ENCODE peak calls at places on chromosome 3, in nine cellular contexts. One of them, this sample, is unnamed.

GRCh38 chr3:10702961-10703740 is 112.9 kb upstream of the SLC6A11 start:
- DNase-seq in mucosa of descending colon: peak; percentile 12
- DNase-seq in mesenchymal stem cell: no peak
- DNase-seq in fibroblast of pulmonary artery: no peak
- DNase-seq in IMR-90: no peak
- DNase-seq in progenitor cell of endocrine pancreas: peak; percentile 37
- DNase-seq in aorta: no peak
- DNase-seq in heart right ventricle: no peak
- DNase-seq in mucosa of gallbladder: no peak
- DNase-seq in this sample: no peak

GRCh38 chr3:55647086-55647485 is 160.0 kb upstream of the WNT5A start:
- DNase-seq in mucosa of descending colon: no peak
- DNase-seq in mesenchymal stem cell: no peak
- DNase-seq in fibroblast of pulmonary artery: no peak
- DNase-seq in IMR-90: no peak
- DNase-seq in progenitor cell of endocrine pancreas: no peak
- DNase-seq in aorta: no peak
- DNase-seq in heart right ventricle: no peak
- DNase-seq in mucosa of gallbladder: no peak
- DNase-seq in this sample: no peak

GRCh38 chr3:100159564-100160153 is 45.4 kb upstream of the FILIP1L start:
- DNase-seq in mucosa of descending colon: no peak
- DNase-seq in mesenchymal stem cell: peak; percentile 49
- DNase-seq in fibroblast of pulmonary artery: peak; percentile 77
- DNase-seq in IMR-90: peak; percentile 84
- DNase-seq in progenitor cell of endocrine pancreas: no peak
- DNase-seq in aorta: no peak
- DNase-seq in heart right ventricle: no peak
- DNase-seq in mucosa of gallbladder: no peak
- DNase-seq in this sample: no peak

GRCh38 chr3:73399106-73399505 is 225.6 kb downstream of the PDZRN3 start:
- DNase-seq in mucosa of descending colon: no peak
- DNase-seq in mesenchymal stem cell: peak; percentile 58
- DNase-seq in fibroblast of pulmonary artery: peak; percentile 38
- DNase-seq in IMR-90: peak; percentile 60
- DNase-seq in progenitor cell of endocrine pancreas: no peak
- DNase-seq in aorta: no peak
- DNase-seq in heart right ventricle: no peak
- DNase-seq in mucosa of gallbladder: no peak
- DNase-seq in this sample: no peak

GRCh38 chr3:9316881-9317341 is 45.9 kb upstream of the THUMPD3 start:
- DNase-seq in mucosa of descending colon: peak; percentile 28
- DNase-seq in mesenchymal stem cell: peak; percentile 52
- DNase-seq in fibroblast of pulmonary artery: peak; percentile 75
- DNase-seq in IMR-90: peak; percentile 56
- DNase-seq in progenitor cell of endocrine pancreas: no peak
- DNase-seq in aorta: no peak
- DNase-seq in heart right ventricle: no peak
- DNase-seq in mucosa of gallbladder: no peak
- DNase-seq in this sample: no peak

GRCh38 chr3:119588112-119588511 is 8.8 kb downstream of the ADPRH start:
- DNase-seq in mucosa of descending colon: peak; percentile 64
- DNase-seq in mesenchymal stem cell: no peak
- DNase-seq in fibroblast of pulmonary artery: no peak
- DNase-seq in IMR-90: no peak
- DNase-seq in progenitor cell of endocrine pancreas: no peak
- DNase-seq in aorta: peak; percentile 78
- DNase-seq in heart right ventricle: peak; percentile 45
- DNase-seq in mucosa of gallbladder: peak; percentile 61
- DNase-seq in this sample: peak; percentile 87

GRCh38 chr3:125142418-125142778 is 70.2 kb downstream of the SLC12A8 start:
- DNase-seq in mucosa of descending colon: no peak
- DNase-seq in mesenchymal stem cell: no peak
- DNase-seq in fibroblast of pulmonary artery: no peak
- DNase-seq in IMR-90: no peak
- DNase-seq in progenitor cell of endocrine pancreas: no peak
- DNase-seq in aorta: no peak
- DNase-seq in heart right ventricle: no peak
- DNase-seq in mucosa of gallbladder: no peak
- DNase-seq in this sample: peak; percentile 67

GRCh38 chr3:51968175-51968681 is 974 bp upstream of the PCBP4 start:
- DNase-seq in mucosa of descending colon: no peak
- DNase-seq in mesenchymal stem cell: no peak
- DNase-seq in fibroblast of pulmonary artery: peak; percentile 16
- DNase-seq in IMR-90: peak; percentile 18
- DNase-seq in progenitor cell of endocrine pancreas: peak; percentile 50
- DNase-seq in aorta: no peak
- DNase-seq in heart right ventricle: no peak
- DNase-seq in mucosa of gallbladder: no peak
- DNase-seq in this sample: no peak

GRCh38 chr3:13880811-13881156 is 913 bp upstream of the WNT7A start:
- DNase-seq in mucosa of descending colon: no peak
- DNase-seq in mesenchymal stem cell: no peak
- DNase-seq in fibroblast of pulmonary artery: no peak
- DNase-seq in IMR-90: no peak
- DNase-seq in progenitor cell of endocrine pancreas: no peak
- DNase-seq in aorta: no peak
- DNase-seq in heart right ventricle: no peak
- DNase-seq in mucosa of gallbladder: no peak
- DNase-seq in this sample: peak; percentile 63

GRCh38 chr3:31029756-31030155 is 135.3 kb upstream of the GADL1 start:
- DNase-seq in mucosa of descending colon: no peak
- DNase-seq in mesenchymal stem cell: no peak
- DNase-seq in fibroblast of pulmonary artery: no peak
- DNase-seq in IMR-90: no peak
- DNase-seq in progenitor cell of endocrine pancreas: no peak
- DNase-seq in aorta: no peak
- DNase-seq in heart right ventricle: no peak
- DNase-seq in mucosa of gallbladder: no peak
- DNase-seq in this sample: no peak

GRCh38 chr3:83498617-83499016 is 1460.2 kb upstream of the CADM2 start:
- DNase-seq in mucosa of descending colon: no peak
- DNase-seq in mesenchymal stem cell: no peak
- DNase-seq in fibroblast of pulmonary artery: no peak
- DNase-seq in IMR-90: no peak
- DNase-seq in progenitor cell of endocrine pancreas: no peak
- DNase-seq in aorta: no peak
- DNase-seq in heart right ventricle: no peak
- DNase-seq in mucosa of gallbladder: no peak
- DNase-seq in this sample: no peak

GRCh38 chr3:61200255-61200654 is 51.0 kb downstream of the FHIT start:
- DNase-seq in mucosa of descending colon: no peak
- DNase-seq in mesenchymal stem cell: no peak
- DNase-seq in fibroblast of pulmonary artery: no peak
- DNase-seq in IMR-90: no peak
- DNase-seq in progenitor cell of endocrine pancreas: no peak
- DNase-seq in aorta: no peak
- DNase-seq in heart right ventricle: no peak
- DNase-seq in mucosa of gallbladder: no peak
- DNase-seq in this sample: no peak

GRCh38 chr3:151395806-151396205 is 11.3 kb upstream of the P2RY12 start:
- DNase-seq in mucosa of descending colon: no peak
- DNase-seq in mesenchymal stem cell: peak; percentile 82
- DNase-seq in fibroblast of pulmonary artery: peak; percentile 25
- DNase-seq in IMR-90: peak; percentile 82
- DNase-seq in progenitor cell of endocrine pancreas: no peak
- DNase-seq in aorta: no peak
- DNase-seq in heart right ventricle: no peak
- DNase-seq in mucosa of gallbladder: no peak
- DNase-seq in this sample: no peak

GRCh38 chr3:72985576-72985975 is 11.0 kb upstream of the PPP4R2 start:
- DNase-seq in mucosa of descending colon: no peak
- DNase-seq in mesenchymal stem cell: no peak
- DNase-seq in fibroblast of pulmonary artery: no peak
- DNase-seq in IMR-90: no peak
- DNase-seq in progenitor cell of endocrine pancreas: no peak
- DNase-seq in aorta: no peak
- DNase-seq in heart right ventricle: no peak
- DNase-seq in mucosa of gallbladder: no peak
- DNase-seq in this sample: no peak

GRCh38 chr3:31361391-31362273 is 171.1 kb upstream of the STT3B start:
- DNase-seq in mucosa of descending colon: no peak
- DNase-seq in mesenchymal stem cell: peak; percentile 74
- DNase-seq in fibroblast of pulmonary artery: peak; percentile 66
- DNase-seq in IMR-90: peak; percentile 86
- DNase-seq in progenitor cell of endocrine pancreas: no peak
- DNase-seq in aorta: no peak
- DNase-seq in heart right ventricle: no peak
- DNase-seq in mucosa of gallbladder: no peak
- DNase-seq in this sample: no peak

GRCh38 chr3:188680189-188680588 is 491.6 kb upstream of the TPRG1 start:
- DNase-seq in mucosa of descending colon: no peak
- DNase-seq in mesenchymal stem cell: no peak
- DNase-seq in fibroblast of pulmonary artery: peak; percentile 58
- DNase-seq in IMR-90: peak; percentile 24
- DNase-seq in progenitor cell of endocrine pancreas: no peak
- DNase-seq in aorta: no peak
- DNase-seq in heart right ventricle: no peak
- DNase-seq in mucosa of gallbladder: no peak
- DNase-seq in this sample: no peak

GRCh38 chr3:48561045-48561736 is 2.4 kb downstream of the UCN2 start:
- DNase-seq in mucosa of descending colon: peak; percentile 46
- DNase-seq in mesenchymal stem cell: peak; percentile 83
- DNase-seq in fibroblast of pulmonary artery: peak; percentile 47
- DNase-seq in IMR-90: peak; percentile 64
- DNase-seq in progenitor cell of endocrine pancreas: peak; percentile 56
- DNase-seq in aorta: peak; percentile 86
- DNase-seq in heart right ventricle: peak; percentile 60
- DNase-seq in mucosa of gallbladder: peak; percentile 32
- DNase-seq in this sample: no peak